ENCODE peak calls at places on chromosomes 1 and 21, in seven cellular contexts. One of them, this sample, is unnamed.
A peak's percentile ranks its signal among the peaks of the same experiment; 100 is the strongest.

GRCh38 chr1:67382292-67382691 is 47.9 kb downstream of the SERBP1 start:
- DNase-seq in astrocyte: no peak
- DNase-seq in fibroblast of pulmonary artery: no peak
- DNase-seq in stimulated activated CD4-positive, alpha-beta T cell treated with anti-CD3 and anti-CD28 coated beads, Interleukin-12 subunit alpha, Interleukin-12 subunit beta, amount 100 ng/mL, for 48 hours: no peak
- DNase-seq in anterior cingulate cortex: no peak
- DNase-seq in Daoy: no peak
- DNase-seq in H7: no peak
- DNase-seq in this sample: no peak

GRCh38 chr21:29854795-29855194 is 85.0 kb downstream of the GRIK1 start:
- DNase-seq in astrocyte: no peak
- DNase-seq in fibroblast of pulmonary artery: no peak
- DNase-seq in stimulated activated CD4-positive, alpha-beta T cell treated with anti-CD3 and anti-CD28 coated beads, Interleukin-12 subunit alpha, Interleukin-12 subunit beta, amount 100 ng/mL, for 48 hours: no peak
- DNase-seq in anterior cingulate cortex: no peak
- DNase-seq in Daoy: no peak
- DNase-seq in H7: no peak
- DNase-seq in this sample: no peak

GRCh38 chr1:818611-819291 is 105.0 kb upstream of the SAMD11 start:
- DNase-seq in astrocyte: no peak
- DNase-seq in fibroblast of pulmonary artery: no peak
- DNase-seq in stimulated activated CD4-positive, alpha-beta T cell treated with anti-CD3 and anti-CD28 coated beads, Interleukin-12 subunit alpha, Interleukin-12 subunit beta, amount 100 ng/mL, for 48 hours: no peak
- DNase-seq in anterior cingulate cortex: no peak
- DNase-seq in Daoy: no peak
- DNase-seq in H7: peak; percentile 19
- DNase-seq in this sample: no peak

GRCh38 chr1:21939650-21940374 is 2.7 kb upstream of the HSPG2 start:
- DNase-seq in astrocyte: peak; percentile 97
- DNase-seq in fibroblast of pulmonary artery: peak; percentile 97
- DNase-seq in stimulated activated CD4-positive, alpha-beta T cell treated with anti-CD3 and anti-CD28 coated beads, Interleukin-12 subunit alpha, Interleukin-12 subunit beta, amount 100 ng/mL, for 48 hours: no peak
- DNase-seq in anterior cingulate cortex: peak; percentile 68
- DNase-seq in Daoy: peak; percentile 97
- DNase-seq in H7: no peak
- DNase-seq in this sample: no peak

GRCh38 chr1:84929581-84929980 is 36.6 kb upstream of the LPAR3 start:
- DNase-seq in astrocyte: no peak
- DNase-seq in fibroblast of pulmonary artery: no peak
- DNase-seq in stimulated activated CD4-positive, alpha-beta T cell treated with anti-CD3 and anti-CD28 coated beads, Interleukin-12 subunit alpha, Interleukin-12 subunit beta, amount 100 ng/mL, for 48 hours: no peak
- DNase-seq in anterior cingulate cortex: no peak
- DNase-seq in Daoy: no peak
- DNase-seq in H7: no peak
- DNase-seq in this sample: no peak

GRCh38 chr21:45136927-45137611 is 62.7 kb downstream of the ADARB1 start:
- DNase-seq in astrocyte: peak; percentile 75
- DNase-seq in fibroblast of pulmonary artery: peak; percentile 92
- DNase-seq in stimulated activated CD4-positive, alpha-beta T cell treated with anti-CD3 and anti-CD28 coated beads, Interleukin-12 subunit alpha, Interleukin-12 subunit beta, amount 100 ng/mL, for 48 hours: peak; percentile 27
- DNase-seq in anterior cingulate cortex: peak; percentile 83
- DNase-seq in Daoy: peak; percentile 89
- DNase-seq in H7: peak; percentile 93
- DNase-seq in this sample: no peak

GRCh38 chr21:45112371-45112770 is 38.0 kb downstream of the ADARB1 start:
- DNase-seq in astrocyte: peak; percentile 17
- DNase-seq in fibroblast of pulmonary artery: no peak
- DNase-seq in stimulated activated CD4-positive, alpha-beta T cell treated with anti-CD3 and anti-CD28 coated beads, Interleukin-12 subunit alpha, Interleukin-12 subunit beta, amount 100 ng/mL, for 48 hours: no peak
- DNase-seq in anterior cingulate cortex: no peak
- DNase-seq in Daoy: no peak
- DNase-seq in H7: no peak
- DNase-seq in this sample: no peak

GRCh38 chr1:186082235-186082937 is 292.7 kb downstream of the TPR start:
- DNase-seq in astrocyte: peak; percentile 36
- DNase-seq in fibroblast of pulmonary artery: peak; percentile 91
- DNase-seq in stimulated activated CD4-positive, alpha-beta T cell treated with anti-CD3 and anti-CD28 coated beads, Interleukin-12 subunit alpha, Interleukin-12 subunit beta, amount 100 ng/mL, for 48 hours: peak; percentile 2
- DNase-seq in anterior cingulate cortex: no peak
- DNase-seq in Daoy: peak; percentile 91
- DNase-seq in H7: no peak
- DNase-seq in this sample: no peak

GRCh38 chr1:31939484-31940329 is 1.5 kb upstream of the PTP4A2 start:
- DNase-seq in astrocyte: peak; percentile 90
- DNase-seq in fibroblast of pulmonary artery: peak; percentile 87
- DNase-seq in stimulated activated CD4-positive, alpha-beta T cell treated with anti-CD3 and anti-CD28 coated beads, Interleukin-12 subunit alpha, Interleukin-12 subunit beta, amount 100 ng/mL, for 48 hours: peak; percentile 80
- DNase-seq in anterior cingulate cortex: no peak
- DNase-seq in Daoy: peak; percentile 92
- DNase-seq in H7: no peak
- DNase-seq in this sample: no peak

GRCh38 chr21:40511976-40512375 is 335.0 kb downstream of the DSCAM start:
- DNase-seq in astrocyte: peak; percentile 47
- DNase-seq in fibroblast of pulmonary artery: no peak
- DNase-seq in stimulated activated CD4-positive, alpha-beta T cell treated with anti-CD3 and anti-CD28 coated beads, Interleukin-12 subunit alpha, Interleukin-12 subunit beta, amount 100 ng/mL, for 48 hours: no peak
- DNase-seq in anterior cingulate cortex: no peak
- DNase-seq in Daoy: no peak
- DNase-seq in H7: no peak
- DNase-seq in this sample: no peak

GRCh38 chr1:207050428-207050767 is 610 bp downstream of the YOD1 start:
- DNase-seq in astrocyte: no peak
- DNase-seq in fibroblast of pulmonary artery: no peak
- DNase-seq in stimulated activated CD4-positive, alpha-beta T cell treated with anti-CD3 and anti-CD28 coated beads, Interleukin-12 subunit alpha, Interleukin-12 subunit beta, amount 100 ng/mL, for 48 hours: no peak
- DNase-seq in anterior cingulate cortex: peak; percentile 59
- DNase-seq in Daoy: no peak
- DNase-seq in H7: peak; percentile 68
- DNase-seq in this sample: no peak

GRCh38 chr1:229430761-229431269 is 3.1 kb downstream of the ACTA1 start:
- DNase-seq in astrocyte: peak; percentile 18
- DNase-seq in fibroblast of pulmonary artery: peak; percentile 57
- DNase-seq in stimulated activated CD4-positive, alpha-beta T cell treated with anti-CD3 and anti-CD28 coated beads, Interleukin-12 subunit alpha, Interleukin-12 subunit beta, amount 100 ng/mL, for 48 hours: no peak
- DNase-seq in anterior cingulate cortex: no peak
- DNase-seq in Daoy: peak; percentile 67
- DNase-seq in H7: peak; percentile 90
- DNase-seq in this sample: no peak

GRCh38 chr1:232443372-232443771 is 186.6 kb downstream of the SIPA1L2 start:
- DNase-seq in astrocyte: no peak
- DNase-seq in fibroblast of pulmonary artery: no peak
- DNase-seq in stimulated activated CD4-positive, alpha-beta T cell treated with anti-CD3 and anti-CD28 coated beads, Interleukin-12 subunit alpha, Interleukin-12 subunit beta, amount 100 ng/mL, for 48 hours: no peak
- DNase-seq in anterior cingulate cortex: no peak
- DNase-seq in Daoy: no peak
- DNase-seq in H7: no peak
- DNase-seq in this sample: no peak

GRCh38 chr1:941588-942383 is 17.3 kb downstream of the NOC2L start:
- DNase-seq in astrocyte: peak; percentile 77
- DNase-seq in fibroblast of pulmonary artery: peak; percentile 67
- DNase-seq in stimulated activated CD4-positive, alpha-beta T cell treated with anti-CD3 and anti-CD28 coated beads, Interleukin-12 subunit alpha, Interleukin-12 subunit beta, amount 100 ng/mL, for 48 hours: no peak
- DNase-seq in anterior cingulate cortex: no peak
- DNase-seq in Daoy: peak; percentile 94
- DNase-seq in H7: peak; percentile 95
- DNase-seq in this sample: no peak

GRCh38 chr1:233679030-233679429 is 65.1 kb downstream of the KCNK1 start:
- DNase-seq in astrocyte: no peak
- DNase-seq in fibroblast of pulmonary artery: no peak
- DNase-seq in stimulated activated CD4-positive, alpha-beta T cell treated with anti-CD3 and anti-CD28 coated beads, Interleukin-12 subunit alpha, Interleukin-12 subunit beta, amount 100 ng/mL, for 48 hours: no peak
- DNase-seq in anterior cingulate cortex: no peak
- DNase-seq in Daoy: no peak
- DNase-seq in H7: no peak
- DNase-seq in this sample: no peak

GRCh38 chr1:163085904-163086268 is 16.7 kb downstream of the RGS4 start:
- DNase-seq in astrocyte: peak; percentile 62
- DNase-seq in fibroblast of pulmonary artery: no peak
- DNase-seq in stimulated activated CD4-positive, alpha-beta T cell treated with anti-CD3 and anti-CD28 coated beads, Interleukin-12 subunit alpha, Interleukin-12 subunit beta, amount 100 ng/mL, for 48 hours: no peak
- DNase-seq in anterior cingulate cortex: no peak
- DNase-seq in Daoy: no peak
- DNase-seq in H7: no peak
- DNase-seq in this sample: no peak

GRCh38 chr1:212952596-212952995 is 2.3 kb downstream of the VASH2 start:
- DNase-seq in astrocyte: no peak
- DNase-seq in fibroblast of pulmonary artery: no peak
- DNase-seq in stimulated activated CD4-positive, alpha-beta T cell treated with anti-CD3 and anti-CD28 coated beads, Interleukin-12 subunit alpha, Interleukin-12 subunit beta, amount 100 ng/mL, for 48 hours: no peak
- DNase-seq in anterior cingulate cortex: no peak
- DNase-seq in Daoy: no peak
- DNase-seq in H7: no peak
- DNase-seq in this sample: no peak

GRCh38 chr1:90135306-90135705 is 140.4 kb downstream of the ZNF326 start:
- DNase-seq in astrocyte: no peak
- DNase-seq in fibroblast of pulmonary artery: peak; percentile 1
- DNase-seq in stimulated activated CD4-positive, alpha-beta T cell treated with anti-CD3 and anti-CD28 coated beads, Interleukin-12 subunit alpha, Interleukin-12 subunit beta, amount 100 ng/mL, for 48 hours: no peak
- DNase-seq in anterior cingulate cortex: no peak
- DNase-seq in Daoy: no peak
- DNase-seq in H7: no peak
- DNase-seq in this sample: no peak

GRCh38 chr1:179599623-179600249 is 8.1 kb downstream of the TDRD5 start:
- DNase-seq in astrocyte: peak; percentile 14
- DNase-seq in fibroblast of pulmonary artery: peak; percentile 54
- DNase-seq in stimulated activated CD4-positive, alpha-beta T cell treated with anti-CD3 and anti-CD28 coated beads, Interleukin-12 subunit alpha, Interleukin-12 subunit beta, amount 100 ng/mL, for 48 hours: no peak
- DNase-seq in anterior cingulate cortex: no peak
- DNase-seq in Daoy: peak; percentile 40
- DNase-seq in H7: no peak
- DNase-seq in this sample: no peak

GRCh38 chr1:156172696-156173470 is 19.5 kb downstream of the SEMA4A start:
- DNase-seq in astrocyte: no peak
- DNase-seq in fibroblast of pulmonary artery: no peak
- DNase-seq in stimulated activated CD4-positive, alpha-beta T cell treated with anti-CD3 and anti-CD28 coated beads, Interleukin-12 subunit alpha, Interleukin-12 subunit beta, amount 100 ng/mL, for 48 hours: no peak
- DNase-seq in anterior cingulate cortex: no peak
- DNase-seq in Daoy: no peak
- DNase-seq in H7: peak; percentile 71
- DNase-seq in this sample: no peak

GRCh38 chr1:23475641-23476040 is 8.3 kb downstream of the ASAP3 start:
- DNase-seq in astrocyte: peak; percentile 73
- DNase-seq in fibroblast of pulmonary artery: peak; percentile 56
- DNase-seq in stimulated activated CD4-positive, alpha-beta T cell treated with anti-CD3 and anti-CD28 coated beads, Interleukin-12 subunit alpha, Interleukin-12 subunit beta, amount 100 ng/mL, for 48 hours: no peak
- DNase-seq in anterior cingulate cortex: no peak
- DNase-seq in Daoy: no peak
- DNase-seq in H7: no peak
- DNase-seq in this sample: no peak

GRCh38 chr1:24535021-24535424 is 20.9 kb upstream of the NCMAP start:
- DNase-seq in astrocyte: no peak
- DNase-seq in fibroblast of pulmonary artery: no peak
- DNase-seq in stimulated activated CD4-positive, alpha-beta T cell treated with anti-CD3 and anti-CD28 coated beads, Interleukin-12 subunit alpha, Interleukin-12 subunit beta, amount 100 ng/mL, for 48 hours: peak; percentile 58
- DNase-seq in anterior cingulate cortex: no peak
- DNase-seq in Daoy: no peak
- DNase-seq in H7: peak; percentile 59
- DNase-seq in this sample: no peak

GRCh38 chr1:217311766-217312165 is 319.1 kb downstream of the GPATCH2 start:
- DNase-seq in astrocyte: no peak
- DNase-seq in fibroblast of pulmonary artery: peak; percentile 36
- DNase-seq in stimulated activated CD4-positive, alpha-beta T cell treated with anti-CD3 and anti-CD28 coated beads, Interleukin-12 subunit alpha, Interleukin-12 subunit beta, amount 100 ng/mL, for 48 hours: no peak
- DNase-seq in anterior cingulate cortex: no peak
- DNase-seq in Daoy: no peak
- DNase-seq in H7: peak; percentile 27
- DNase-seq in this sample: no peak

GRCh38 chr1:41411229-41411628 is 50.0 kb downstream of the FOXO6 start:
- DNase-seq in astrocyte: no peak
- DNase-seq in fibroblast of pulmonary artery: no peak
- DNase-seq in stimulated activated CD4-positive, alpha-beta T cell treated with anti-CD3 and anti-CD28 coated beads, Interleukin-12 subunit alpha, Interleukin-12 subunit beta, amount 100 ng/mL, for 48 hours: no peak
- DNase-seq in anterior cingulate cortex: no peak
- DNase-seq in Daoy: no peak
- DNase-seq in H7: no peak
- DNase-seq in this sample: no peak

GRCh38 chr21:36145259-36145658 is 10.4 kb downstream of the CBR3 start:
- DNase-seq in astrocyte: no peak
- DNase-seq in fibroblast of pulmonary artery: no peak
- DNase-seq in stimulated activated CD4-positive, alpha-beta T cell treated with anti-CD3 and anti-CD28 coated beads, Interleukin-12 subunit alpha, Interleukin-12 subunit beta, amount 100 ng/mL, for 48 hours: no peak
- DNase-seq in anterior cingulate cortex: no peak
- DNase-seq in Daoy: no peak
- DNase-seq in H7: no peak
- DNase-seq in this sample: no peak

GRCh38 chr1:98898901-98899300 is 105.8 kb downstream of the PLPPR5 start:
- DNase-seq in astrocyte: no peak
- DNase-seq in fibroblast of pulmonary artery: no peak
- DNase-seq in stimulated activated CD4-positive, alpha-beta T cell treated with anti-CD3 and anti-CD28 coated beads, Interleukin-12 subunit alpha, Interleukin-12 subunit beta, amount 100 ng/mL, for 48 hours: no peak
- DNase-seq in anterior cingulate cortex: no peak
- DNase-seq in Daoy: no peak
- DNase-seq in H7: no peak
- DNase-seq in this sample: no peak

GRCh38 chr1:47703161-47703825 is 265.4 kb downstream of the FOXD2 start:
- DNase-seq in astrocyte: no peak
- DNase-seq in fibroblast of pulmonary artery: no peak
- DNase-seq in stimulated activated CD4-positive, alpha-beta T cell treated with anti-CD3 and anti-CD28 coated beads, Interleukin-12 subunit alpha, Interleukin-12 subunit beta, amount 100 ng/mL, for 48 hours: no peak
- DNase-seq in anterior cingulate cortex: no peak
- DNase-seq in Daoy: no peak
- DNase-seq in H7: no peak
- DNase-seq in this sample: no peak

GRCh38 chr1:177181631-177182291 is 11.0 kb downstream of the BRINP2 start:
- DNase-seq in astrocyte: peak; percentile 15
- DNase-seq in fibroblast of pulmonary artery: peak; percentile 48
- DNase-seq in stimulated activated CD4-positive, alpha-beta T cell treated with anti-CD3 and anti-CD28 coated beads, Interleukin-12 subunit alpha, Interleukin-12 subunit beta, amount 100 ng/mL, for 48 hours: peak; percentile 9
- DNase-seq in anterior cingulate cortex: peak; percentile 75
- DNase-seq in Daoy: peak; percentile 74
- DNase-seq in H7: peak; percentile 91
- DNase-seq in this sample: no peak

GRCh38 chr1:182330303-182330702 is 61.3 kb downstream of the GLUL start:
- DNase-seq in astrocyte: no peak
- DNase-seq in fibroblast of pulmonary artery: no peak
- DNase-seq in stimulated activated CD4-positive, alpha-beta T cell treated with anti-CD3 and anti-CD28 coated beads, Interleukin-12 subunit alpha, Interleukin-12 subunit beta, amount 100 ng/mL, for 48 hours: no peak
- DNase-seq in anterior cingulate cortex: no peak
- DNase-seq in Daoy: peak; percentile 13
- DNase-seq in H7: no peak
- DNase-seq in this sample: no peak

GRCh38 chr1:32754282-32755097 is 51.9 kb upstream of the SYNC start:
- DNase-seq in astrocyte: peak; percentile 51
- DNase-seq in fibroblast of pulmonary artery: peak; percentile 23
- DNase-seq in stimulated activated CD4-positive, alpha-beta T cell treated with anti-CD3 and anti-CD28 coated beads, Interleukin-12 subunit alpha, Interleukin-12 subunit beta, amount 100 ng/mL, for 48 hours: peak; percentile 27
- DNase-seq in anterior cingulate cortex: peak; percentile 50
- DNase-seq in Daoy: no peak
- DNase-seq in H7: peak; percentile 90
- DNase-seq in this sample: no peak